ENCODE peak calls at places on chromosomes 2 and 18, in four cellular contexts. X, F, A and H are unnamed samples.

GRCh38 chr18:30903566-30903965 is 139.0 kb downstream of the DSC3 start:
- DNase-seq in F (no peak), A (peak), X (no peak), H (no peak)

GRCh38 chr2:108363048-108363899 is 14.5 kb upstream of the SULT1C4 start:
- DNase-seq in F (peak), X (no peak), A (no peak), H (no peak)

GRCh38 chr2:219076253-219076652 is 15.5 kb upstream of the IHH start:
- DNase-seq in X (no peak), A (no peak), F (no peak), H (no peak)

GRCh38 chr18:33022370-33022769 is 249.5 kb upstream of the KLHL14 start:
- DNase-seq in X (no peak), F (no peak), A (no peak), H (peak)

GRCh38 chr2:173090291-173090877 is 14.7 kb downstream of the MAP3K20 start:
- DNase-seq in F (peak), X (no peak), A (no peak), H (no peak)

GRCh38 chr2:188293601-188294482 is 2.2 kb downstream of the GULP1 start:
- DNase-seq in A (no peak), F (peak), X (no peak), H (peak)

GRCh38 chr2:150060341-150060740 is 427.1 kb downstream of the RND3 start:
- DNase-seq in F (no peak), X (no peak), A (no peak), H (no peak)

GRCh38 chr2:7379799-7380198 is 462.6 kb downstream of the RNF144A start:
- DNase-seq in F (no peak), A (peak), X (peak), H (no peak)

GRCh38 chr2:171996021-171996420 is 3.7 kb upstream of the METAP1D start:
- DNase-seq in X (no peak), F (no peak), A (no peak), H (no peak)

GRCh38 chr2:121095257-121096080 is 189.5 kb downstream of the TFCP2L1 start:
- DNase-seq in A (peak), F (peak), X (peak), H (peak)

GRCh38 chr2:8006626-8007025 is 675.2 kb upstream of the ID2 start:
- DNase-seq in X (no peak), A (no peak), F (no peak), H (no peak)

GRCh38 chr2:189608799-189609422 is 28.3 kb upstream of the SLC40A1 start:
- DNase-seq in X (no peak), F (no peak), A (no peak), H (no peak)

GRCh38 chr18:40367576-40367975 is 1587.5 kb upstream of the PIK3C3 start:
- DNase-seq in F (no peak), X (no peak), A (no peak), H (no peak)

GRCh38 chr2:63121055-63121834 is 70.6 kb downstream of the OTX1 start:
- DNase-seq in F (no peak), X (no peak), A (no peak), H (no peak)

GRCh38 chr2:217103752-217104540 is 244.1 kb upstream of the TNP1 start:
- DNase-seq in A (no peak), F (no peak), X (no peak), H (no peak)

GRCh38 chr18:39586696-39587095 is 2021.1 kb upstream of the CELF4 start:
- DNase-seq in X (no peak), F (no peak), A (no peak), H (no peak)

GRCh38 chr2:43100883-43101662 is 125.3 kb downstream of the ZFP36L2 start:
- DNase-seq in F (no peak), X (peak), A (no peak), H (no peak)

GRCh38 chr2:37829202-37829601 is 95.9 kb upstream of the RMDN2 start:
- DNase-seq in X (no peak), A (no peak), F (no peak), H (no peak)

GRCh38 chr2:166375205-166375735 is 474 bp downstream of the SCN9A start:
- DNase-seq in F (no peak), X (no peak), A (peak), H (peak)

GRCh38 chr18:62107881-62108280 is 79.0 kb downstream of the PIGN start:
- DNase-seq in A (no peak), F (no peak), X (no peak), H (no peak)

GRCh38 chr2:115609978-115610377 is 1167.5 kb downstream of the DPP10 start:
- DNase-seq in F (no peak), X (no peak), A (no peak), H (no peak)

GRCh38 chr2:190663348-190663747 is 14.5 kb downstream of the NAB1 start:
- DNase-seq in X (no peak), A (no peak), F (no peak), H (no peak)

GRCh38 chr2:105617631-105618350 is 126.9 kb upstream of the NCK2 start:
- DNase-seq in F (no peak), A (peak), X (no peak), H (no peak)

GRCh38 chr2:42353792-42354429 is 7.1 kb downstream of the COX7A2L start:
- DNase-seq in A (no peak), F (no peak), X (no peak), H (no peak)

GRCh38 chr18:55326134-55326533 is 261.9 kb downstream of the TCF4 start:
- DNase-seq in A (no peak), F (no peak), X (no peak), H (no peak)

GRCh38 chr2:139259422-139260051 is 479.3 kb upstream of the NXPH2 start:
- DNase-seq in X (no peak), A (peak), F (no peak), H (no peak)

GRCh38 chr2:191311627-191312026 is 66.4 kb downstream of the MYO1B start:
- DNase-seq in F (no peak), X (no peak), A (peak), H (no peak)

GRCh38 chr2:224934542-224935188 is 107.6 kb downstream of the DOCK10 start:
- DNase-seq in A (no peak), X (no peak), F (no peak), H (no peak)

GRCh38 chr2:219406861-219407230 is 11.3 kb upstream of the DES start:
- DNase-seq in F (no peak), A (no peak), X (no peak), H (no peak)

GRCh38 chr2:239355724-239356123 is 45.1 kb downstream of the HDAC4 start:
- DNase-seq in A (no peak), X (no peak), F (no peak), H (no peak)

GRCh38 chr2:200258881-200259576 is 47.5 kb upstream of the SPATS2L start:
- DNase-seq in A (no peak), F (no peak), X (no peak), H (no peak)

GRCh38 chr2:147273106-147273505 is 571.7 kb upstream of the ACVR2A start:
- DNase-seq in X (no peak), A (no peak), F (no peak), H (no peak)

GRCh38 chr18:77366067-77366724 is 116.5 kb downstream of the GALR1 start:
- DNase-seq in A (no peak), X (no peak), F (no peak), H (no peak)

GRCh38 chr2:105754999-105755398 is 10.3 kb downstream of the NCK2 start:
- DNase-seq in X (no peak), A (no peak), F (no peak), H (no peak)

GRCh38 chr2:111932841-111933291 is 34.5 kb downstream of the MERTK start:
- DNase-seq in X (no peak), A (peak), F (no peak), H (no peak)

GRCh38 chr2:111941531-111941930 is 43.1 kb downstream of the MERTK start:
- DNase-seq in X (no peak), A (no peak), F (no peak), H (no peak)

GRCh38 chr2:111940333-111940902 is 42.0 kb downstream of the MERTK start:
- DNase-seq in A (no peak), F (no peak), X (no peak), H (no peak)

GRCh38 chr2:111938392-111938791 is 40.0 kb downstream of the MERTK start:
- DNase-seq in A (no peak), X (no peak), F (no peak), H (no peak)
- TF ChIP-seq ELF4 in A (no peak), X (no peak), F (no peak), H (no peak)

GRCh38 chr2:33272001-33272400 is 204.4 kb upstream of the RASGRP3 start:
- DNase-seq in X (no peak), F (no peak), A (no peak), H (no peak)
- TF ChIP-seq ELF4 in X (no peak), F (no peak), A (no peak), H (no peak)

GRCh38 chr2:110853516-110853915 is 121.1 kb downstream of the ACOXL start:
- DNase-seq in X (peak), A (peak), F (peak), H (peak)
- TF ChIP-seq ELF4 in X (no peak), A (no peak), F (no peak), H (no peak)

GRCh38 chr2:10180271-10180670 is 57.7 kb downstream of the RRM2 start:
- DNase-seq in F (no peak), X (no peak), A (no peak), H (no peak)

GRCh38 chr2:10175441-10175840 is 52.9 kb downstream of the RRM2 start:
- DNase-seq in A (no peak), F (no peak), X (no peak), H (no peak)

GRCh38 chr2:10183146-10183675 is 60.7 kb downstream of the RRM2 start:
- DNase-seq in A (no peak), X (no peak), F (no peak), H (no peak)

GRCh38 chr2:10178751-10179150 is 56.2 kb downstream of the RRM2 start:
- DNase-seq in F (no peak), X (no peak), A (no peak), H (no peak)

DNA sequence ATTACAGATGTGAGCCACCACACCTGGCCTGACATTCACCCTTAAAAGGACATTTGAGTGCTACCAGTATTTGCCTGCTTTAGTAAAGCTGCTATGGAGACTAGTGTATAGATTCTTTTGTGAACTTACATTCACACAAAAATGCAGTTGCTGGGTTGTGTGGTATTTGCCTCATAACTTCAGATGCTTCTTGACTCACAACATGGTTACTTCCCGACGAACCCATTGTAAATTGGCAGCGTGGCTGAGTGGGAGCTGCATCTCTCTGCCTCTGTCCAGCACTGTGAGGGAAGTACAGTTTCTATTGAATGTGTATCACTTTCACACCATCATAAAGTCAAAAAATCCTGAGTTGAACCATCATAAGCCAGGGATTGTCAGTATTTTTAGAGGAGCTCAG is 56.9 kb downstream of the RRM2 start:
- DNase-seq in X (no peak), F (no peak), A (no peak), H (no peak)
- TF ChIP-seq ELF4 in X (no peak), F (no peak), A (no peak), H (no peak)

GRCh38 chr18:3304832-3305231 is 42.9 kb downstream of the MYL12B start:
- DNase-seq in X (no peak), A (no peak), F (no peak), H (no peak)

GRCh38 chr18:3305933-3306332 is 44.0 kb downstream of the MYL12B start:
- DNase-seq in F (no peak), A (no peak), X (no peak), H (no peak)

GRCh38 chr18:3306391-3306790 is 44.5 kb downstream of the MYL12B start:
- DNase-seq in A (no peak), X (no peak), F (no peak), H (no peak)

DNA sequence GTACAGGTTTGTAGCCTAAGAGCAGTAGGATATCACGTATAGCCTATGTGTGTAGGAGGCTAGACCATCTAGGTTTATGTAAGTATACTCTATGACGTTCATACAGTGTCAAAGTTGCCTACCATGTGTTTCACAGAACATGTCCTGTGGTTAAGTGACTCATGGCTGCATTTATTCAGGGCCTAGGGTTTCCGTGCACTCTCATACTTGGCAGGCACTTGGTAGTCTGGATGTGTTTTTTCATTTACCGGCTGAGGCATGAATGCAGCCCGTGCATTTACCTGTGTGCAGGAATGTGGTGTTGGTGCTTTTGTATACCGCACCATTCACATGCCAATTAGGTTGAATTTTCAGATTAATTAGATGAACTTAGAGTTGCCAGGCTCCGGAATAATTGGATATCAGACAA is 43.4 kb downstream of the MYL12B start:
- DNase-seq in X (no peak), F (no peak), A (no peak), H (no peak)
- TF ChIP-seq ELF4 in X (no peak), F (no peak), A (no peak), H (no peak)

GRCh38 chr2:235330775-235331438 is 162.9 kb upstream of the AGAP1 start:
- DNase-seq in X (no peak), F (no peak), A (no peak), H (no peak)

GRCh38 chr2:235328991-235329390 is 164.9 kb upstream of the AGAP1 start:
- DNase-seq in F (no peak), A (no peak), X (no peak), H (no peak)

GRCh38 chr2:235332240-235332890 is 161.5 kb upstream of the AGAP1 start:
- DNase-seq in A (no peak), X (no peak), F (no peak), H (no peak)

GRCh38 chr2:235334179-235334578 is 159.7 kb upstream of the AGAP1 start:
- DNase-seq in A (no peak), F (no peak), X (no peak), H (no peak)

DNA sequence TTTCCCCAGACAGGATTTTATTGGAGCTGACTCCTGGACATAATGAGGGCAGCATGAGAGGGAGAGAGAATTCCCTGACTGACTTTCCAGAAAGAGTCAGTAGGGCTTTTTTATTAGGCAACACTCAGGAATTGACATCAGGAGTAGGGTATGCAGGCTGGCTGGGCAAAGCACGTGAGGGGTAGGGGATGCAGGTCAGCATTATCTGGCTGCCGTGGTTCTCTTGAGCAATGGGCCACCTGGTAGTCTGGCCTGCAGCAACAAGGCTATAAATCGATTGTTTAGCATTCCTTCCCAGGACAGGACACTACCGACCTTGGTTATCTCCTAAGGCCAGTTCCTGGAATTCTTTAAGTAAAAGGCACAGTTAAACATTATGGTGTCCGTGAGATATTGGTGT is 160.8 kb upstream of the AGAP1 start:
- DNase-seq in X (no peak), A (no peak), F (no peak), H (no peak)
- TF ChIP-seq ELF4 in X (no peak), A (no peak), F (no peak), H (no peak)